ENCODE peak calls at places on chromosome 16, in eight cellular contexts. C is Calu3, L is fibroblast of lung, W is lower leg skin, Y is endothelial cell, R is prostate gland, P is OCI-LY7, E is esophagus squamous epithelium. H is an unnamed sample.

GRCh38 chr16:29877266-29877961 is 14.4 kb upstream of the CDIPT start:
- DNase-seq in C (no peak), L (peak; percentile 27), W (no peak), Y (peak; percentile 58), R (no peak), P (peak; percentile 95), E (no peak), H (no peak)

GRCh38 chr16:57268804-57269800 is 15.4 kb downstream of the PLLP start:
- DNase-seq in C (peak; percentile 81), L (peak; percentile 48), W (no peak), Y (no peak), R (no peak), P (no peak), E (no peak), H (peak; percentile 95)

GRCh38 chr16:30786936-30787612 is at the start of gene ZNF629:
- DNase-seq in C (peak; percentile 78), L (peak; percentile 67), W (peak; percentile 92), Y (peak; percentile 59), R (peak; percentile 55), P (peak; percentile 39), E (no peak), H (peak; percentile 71)

GRCh38 chr16:23670137-23670776 is 8.4 kb upstream of the PLK1 start:
- DNase-seq in C (no peak), L (peak; percentile 93), W (peak; percentile 39), Y (no peak), R (no peak), P (no peak), E (no peak), H (no peak)

GRCh38 chr16:13957197-13958078 is 37.5 kb downstream of the ERCC4 start:
- DNase-seq in C (peak; percentile 79), L (peak; percentile 98), W (peak; percentile 94), Y (no peak), R (peak; percentile 73), P (no peak), E (no peak), H (peak; percentile 56)

GRCh38 chr16:84062734-84063640 is 20.4 kb upstream of the SLC38A8 start:
- DNase-seq in C (peak; percentile 86), L (peak; percentile 73), W (peak; percentile 92), Y (peak; percentile 86), R (peak; percentile 51), P (peak; percentile 34), E (no peak), H (peak; percentile 76)

GRCh38 chr16:54546481-54546880 is 259.9 kb upstream of the IRX3 start:
- DNase-seq in C (no peak), L (no peak), W (no peak), Y (no peak), R (no peak), P (no peak), E (no peak), H (no peak)

GRCh38 chr16:30068750-30069574 is 3.4 kb downstream of the ALDOA start:
- DNase-seq in C (peak; percentile 70), L (no peak), W (no peak), Y (peak; percentile 59), R (no peak), P (peak; percentile 50), E (no peak), H (no peak)

GRCh38 chr16:31006086-31006385 is 4.4 kb downstream of the STX1B start:
- DNase-seq in C (no peak), L (no peak), W (peak; percentile 74), Y (no peak), R (no peak), P (no peak), E (no peak), H (no peak)

GRCh38 chr16:84446596-84447392 is 57.7 kb downstream of the MEAK7 start:
- DNase-seq in C (no peak), L (no peak), W (peak; percentile 57), Y (no peak), R (no peak), P (no peak), E (no peak), H (no peak)

GRCh38 chr16:874366-875181 is 74.0 kb upstream of the GNG13 start:
- DNase-seq in C (no peak), L (no peak), W (no peak), Y (no peak), R (no peak), P (no peak), E (no peak), H (no peak)
- TF ChIP-seq CTCF in C (no peak), L (no peak), W (no peak), Y (no peak), R (no peak), P (no peak), E (no peak), H (no peak)

GRCh38 chr16:68994324-68994723 is 111.1 kb upstream of the HAS3 start:
- DNase-seq in C (no peak), L (no peak), W (no peak), Y (no peak), R (no peak), P (no peak), E (no peak), H (no peak)

GRCh38 chr16:68997564-68997963 is 107.9 kb upstream of the HAS3 start:
- DNase-seq in C (no peak), L (no peak), W (no peak), Y (no peak), R (no peak), P (no peak), E (no peak), H (no peak)

GRCh38 chr16:68993421-68993820 is 112.0 kb upstream of the HAS3 start:
- DNase-seq in C (no peak), L (no peak), W (no peak), Y (no peak), R (no peak), P (no peak), E (no peak), H (no peak)

GRCh38 chr16:68993885-68994284 is 111.6 kb upstream of the HAS3 start:
- DNase-seq in C (peak; percentile 4), L (peak; percentile 95), W (no peak), Y (no peak), R (no peak), P (no peak), E (no peak), H (no peak)

DNA sequence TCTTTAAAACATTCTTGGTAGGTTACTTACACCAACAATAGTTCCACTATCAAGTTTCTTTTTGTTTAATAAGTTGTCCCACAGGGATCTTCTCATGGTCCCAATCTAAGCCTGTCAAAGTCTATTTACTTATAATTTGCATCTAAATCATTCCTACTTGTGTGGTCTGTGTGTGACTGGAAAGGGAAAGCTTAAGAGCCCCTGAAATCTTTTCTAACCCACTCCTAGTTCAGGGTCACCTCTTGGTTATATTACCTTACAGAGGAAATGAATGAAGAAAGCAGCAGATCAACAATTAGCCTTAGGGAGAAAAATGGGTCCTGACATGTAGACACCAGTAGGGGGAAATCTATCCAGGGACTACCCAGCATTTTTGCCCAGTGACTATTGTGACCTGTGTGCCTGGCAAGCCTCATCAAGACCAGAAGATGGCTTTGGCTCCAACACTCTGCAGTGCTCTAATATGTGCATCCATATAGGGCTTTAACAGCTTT is 110.4 kb upstream of the HAS3 start:
- DNase-seq in C (peak; percentile 63), L (peak; percentile 64), W (no peak), Y (peak; percentile 7), R (peak; percentile 34), P (no peak), E (no peak), H (no peak)
- TF ChIP-seq CTCF in C (peak; percentile 58), L (peak; percentile 13), W (no peak), Y (peak; percentile 55), R (no peak), P (peak; percentile 44), E (peak; percentile 56), H (no peak)

GRCh38 chr16:64008131-64008530 is 1113.7 kb downstream of the CDH11 start:
- DNase-seq in C (no peak), L (no peak), W (no peak), Y (no peak), R (no peak), P (no peak), E (no peak), H (no peak)
- TF ChIP-seq CTCF in C (no peak), L (no peak), W (no peak), Y (no peak), R (no peak), P (peak; percentile 55), E (no peak), H (no peak)

GRCh38 chr16:3783516-3783915 is 66.2 kb upstream of the TRAP1 start:
- DNase-seq in C (no peak), L (no peak), W (peak; percentile 58), Y (no peak), R (no peak), P (no peak), E (no peak), H (no peak)
- TF ChIP-seq CTCF in C (no peak), L (no peak), W (no peak), Y (no peak), R (no peak), P (no peak), E (no peak), H (no peak)

GRCh38 chr16:87671221-87671620 is 68.9 kb downstream of the JPH3 start:
- DNase-seq in C (no peak), L (no peak), W (no peak), Y (no peak), R (no peak), P (no peak), E (no peak), H (no peak)
- TF ChIP-seq CTCF in C (no peak), L (no peak), W (no peak), Y (no peak), R (no peak), P (no peak), E (no peak), H (no peak)